ENCODE peak calls at places on chromosome 3, in five cellular contexts. R, Z, Q, B and Y are unnamed samples.

GRCh38 chr3:53668872-53669271 is 174.5 kb downstream of the CACNA1D start:
- DNase-seq in Q (no peak), B (no peak), R (no peak), Z (peak), Y (peak)

GRCh38 chr3:134058728-134059601 is 29.2 kb upstream of the SLCO2A1 start:
- DNase-seq in Q (no peak), Z (no peak), R (no peak), B (no peak), Y (no peak)

GRCh38 chr3:129305592-129306091 is 27.0 kb downstream of the HMCES start:
- DNase-seq in Q (no peak), R (peak), Z (peak), B (no peak), Y (no peak)

GRCh38 chr3:12138044-12138443 is 20.7 kb downstream of the TIMP4 start:
- DNase-seq in Q (peak), Z (peak), R (no peak), B (no peak), Y (peak)

GRCh38 chr3:150603090-150603887 is at the start of gene SELENOT:
- DNase-seq in Q (peak), R (peak), Z (peak), B (peak), Y (peak)

GRCh38 chr3:99319961-99320360 is 318.4 kb upstream of the COL8A1 start:
- DNase-seq in Z (no peak), Q (no peak), B (no peak), R (no peak), Y (no peak)

GRCh38 chr3:129519896-129520440 is 8.5 kb upstream of the RHO start:
- DNase-seq in B (no peak), Q (no peak), R (no peak), Z (no peak), Y (no peak)

GRCh38 chr3:131403216-131403895 is 21.8 kb downstream of the NUDT16 start:
- DNase-seq in B (no peak), Q (no peak), Z (no peak), R (no peak), Y (no peak)

GRCh38 chr3:127962937-127963336 is 47.9 kb downstream of the KBTBD12 start:
- DNase-seq in Q (no peak), Z (no peak), B (no peak), R (no peak), Y (no peak)

GRCh38 chr3:63992461-63993209 is 30.7 kb downstream of the PSMD6 start:
- DNase-seq in Z (no peak), B (no peak), R (no peak), Q (no peak), Y (no peak)

GRCh38 chr3:70558955-70559354 is 246.5 kb upstream of the MDFIC2 start:
- DNase-seq in B (no peak), R (no peak), Q (no peak), Z (no peak), Y (no peak)
- TF ChIP-seq CTCF in B (no peak), R (no peak), Q (no peak), Z (no peak), Y (no peak)

GRCh38 chr3:38454884-38455638 is 1.4 kb downstream of the ACVR2B start:
- DNase-seq in Z (peak), R (peak), Q (peak), B (no peak), Y (peak)
- TF ChIP-seq POLR2A in Z (peak), R (peak), Q (peak), B (no peak), Y (no peak)

DNA sequence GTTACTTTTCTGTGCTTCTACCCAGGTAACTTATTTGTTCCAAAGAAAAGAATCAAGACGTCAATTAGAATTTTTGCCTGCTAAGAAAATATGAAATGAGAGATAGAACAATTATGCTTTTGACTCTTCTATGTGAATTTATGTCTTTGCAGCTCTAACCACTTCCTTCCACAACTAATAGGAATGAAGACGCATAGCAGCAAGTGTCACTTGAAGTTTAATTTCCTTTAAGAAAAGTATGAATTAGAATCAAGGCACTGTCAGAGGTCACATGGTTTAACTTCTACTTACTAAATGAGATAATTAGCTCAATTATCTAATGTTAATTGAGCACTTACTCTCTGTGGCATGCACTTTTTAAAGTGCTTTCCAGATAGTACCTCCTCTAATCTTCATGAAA is 3.3 kb downstream of the WDR49 start:
- DNase-seq in Z (no peak), B (no peak), R (no peak), Q (no peak), Y (no peak)
- TF ChIP-seq MAX in Z (no peak), B (no peak), R (no peak), Q (no peak), Y (no peak)

GRCh38 chr3:42012935-42013651 is 51.2 kb upstream of the ULK4 start:
- DNase-seq in B (peak), Z (peak), Q (peak), R (no peak), Y (peak)

GRCh38 chr3:42014949-42015533 is 53.1 kb upstream of the ULK4 start:
- DNase-seq in Z (no peak), B (no peak), R (no peak), Q (no peak), Y (peak)

GRCh38 chr3:42014443-42014945 is 52.6 kb upstream of the ULK4 start:
- DNase-seq in R (no peak), Z (no peak), B (no peak), Q (no peak), Y (peak)

GRCh38 chr3:42012378-42012934 is 50.6 kb upstream of the ULK4 start:
- DNase-seq in Q (no peak), Z (no peak), R (no peak), B (no peak), Y (no peak)

DNA sequence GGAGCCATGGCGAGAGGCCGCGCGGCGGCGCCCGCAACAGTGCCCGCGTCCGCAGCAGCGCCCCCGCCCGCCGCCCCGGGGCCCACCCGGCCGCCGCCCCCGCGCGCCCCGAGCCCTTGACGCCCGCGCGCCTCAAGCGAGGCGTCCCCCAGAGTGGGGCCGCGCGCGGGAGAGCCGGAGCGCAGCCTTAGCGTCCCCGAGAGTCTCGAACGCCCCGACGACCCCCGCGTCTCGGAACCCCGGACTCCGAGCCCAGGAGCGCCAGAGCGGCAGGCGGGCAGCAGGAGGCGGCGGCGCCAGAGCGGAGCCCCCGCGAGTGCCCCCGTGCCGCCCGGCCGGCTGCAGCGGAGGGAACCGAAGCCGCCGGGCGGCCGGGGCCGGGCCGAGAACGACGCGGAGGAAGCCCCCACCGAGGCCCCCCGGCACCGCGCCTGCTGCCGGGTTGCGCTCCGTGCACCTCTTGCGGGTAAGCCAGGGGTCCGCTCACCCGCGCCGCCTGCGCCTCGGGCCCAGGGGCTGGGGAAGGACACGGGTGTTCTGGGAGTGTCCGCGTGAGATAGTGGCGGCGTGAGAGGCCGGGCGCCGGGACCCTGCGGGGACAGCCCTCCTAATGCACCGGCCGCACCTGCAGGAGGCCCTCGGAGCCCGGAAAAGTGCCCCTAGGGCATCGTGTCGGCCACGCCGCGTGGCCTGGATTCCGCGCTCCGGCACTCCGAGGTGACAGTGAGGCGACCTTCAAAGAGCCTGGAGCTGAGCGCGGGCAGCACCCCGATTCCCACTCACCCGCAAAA is 51.9 kb upstream of the ULK4 start:
- DNase-seq in Q (no peak), Z (peak), R (no peak), B (no peak), Y (peak)
- TF ChIP-seq CTCF in Q (no peak), Z (peak), R (no peak), B (no peak), Y (no peak)

GRCh38 chr3:20066079-20066478 is 25.8 kb downstream of the KAT2B start:
- DNase-seq in R (no peak), B (no peak), Q (no peak), Z (no peak), Y (no peak)
- TF ChIP-seq POLR2A in R (no peak), B (no peak), Q (no peak), Z (no peak), Y (no peak)

GRCh38 chr3:115095236-115095635 is 51.9 kb downstream of the ZBTB20 start:
- DNase-seq in R (no peak), B (no peak), Z (no peak), Q (no peak), Y (no peak)

GRCh38 chr3:115099115-115099884 is 47.8 kb downstream of the ZBTB20 start:
- DNase-seq in B (no peak), R (no peak), Z (no peak), Q (no peak), Y (no peak)

GRCh38 chr3:115100806-115101205 is 46.3 kb downstream of the ZBTB20 start:
- DNase-seq in Q (no peak), B (no peak), R (no peak), Z (no peak), Y (no peak)

GRCh38 chr3:115098354-115099073 is 48.6 kb downstream of the ZBTB20 start:
- DNase-seq in Z (no peak), R (no peak), Q (no peak), B (no peak), Y (no peak)

DNA sequence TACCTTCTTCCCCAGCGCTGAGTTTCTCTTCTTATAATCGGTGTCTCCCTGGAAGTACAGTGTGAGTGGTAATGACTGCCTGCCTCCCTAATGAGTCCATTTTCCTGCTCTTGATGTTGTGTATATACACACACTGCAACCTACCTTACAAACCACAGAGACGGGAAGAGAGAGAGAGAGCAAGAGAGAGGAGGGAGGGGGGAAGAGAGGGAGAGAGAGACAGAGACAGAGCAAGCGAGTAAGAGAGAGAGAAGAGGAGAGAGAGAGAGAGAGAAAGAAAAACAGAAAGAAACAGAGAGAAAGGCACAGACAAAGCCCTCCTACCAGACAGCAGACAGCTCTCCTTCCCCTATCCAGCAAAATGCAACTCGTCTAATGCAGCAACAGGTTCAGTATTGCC is 46.9 kb downstream of the ZBTB20 start:
- DNase-seq in B (peak), Q (peak), Z (no peak), R (no peak), Y (peak)
- TF ChIP-seq MAX in B (no peak), Q (no peak), Z (no peak), R (no peak), Y (no peak)